ENCODE peak calls at places on chromosomes 5 and 9, in six cellular contexts. I is BJ, G is coronary artery, Z is foreskin fibroblast, L is A549, P is B cell. F is an unnamed sample.

GRCh38 chr5:149247726-149248125 is 23.9 kb upstream of the AFAP1L1 start:
- DNase-seq in I (no peak), G (no peak), Z (no peak), L (no peak), P (no peak), F (no peak)

GRCh38 chr5:9156282-9156681 is 389.6 kb downstream of the SEMA5A start:
- DNase-seq in I (no peak), G (no peak), Z (peak), L (no peak), P (no peak), F (no peak)

GRCh38 chr5:7869474-7870136 is 657 bp downstream of the MTRR start:
- DNase-seq in I (no peak), G (no peak), Z (no peak), L (no peak), P (no peak), F (no peak)

GRCh38 chr5:137921931-137922330 is 32.7 kb downstream of the PKD2L2 start:
- DNase-seq in I (no peak), G (no peak), Z (peak), L (no peak), P (no peak), F (no peak)

GRCh38 chr9:127181595-127182190 is 59.3 kb upstream of the ANGPTL2 start:
- DNase-seq in I (no peak), G (peak), Z (no peak), L (no peak), P (peak), F (no peak)

GRCh38 chr9:37471942-37472679 is 6.9 kb upstream of the ZBTB5 start:
- DNase-seq in I (peak), G (no peak), Z (peak), L (peak), P (no peak), F (no peak)

GRCh38 chr9:91837982-91838731 is 111.9 kb downstream of the ROR2 start:
- DNase-seq in I (no peak), G (no peak), Z (no peak), L (peak), P (no peak), F (no peak)

GRCh38 chr5:143217065-143217803 is 186.3 kb downstream of the NR3C1 start:
- DNase-seq in I (no peak), G (peak), Z (no peak), L (no peak), P (no peak), F (no peak)

GRCh38 chr5:175747539-175748060 is 89.7 kb downstream of the HRH2 start:
- DNase-seq in I (no peak), G (peak), Z (no peak), L (no peak), P (no peak), F (no peak)

GRCh38 chr9:84404095-84404686 is 63.6 kb upstream of the SLC28A3 start:
- DNase-seq in I (no peak), G (peak), Z (no peak), L (no peak), P (no peak), F (no peak)

GRCh38 chr9:98970532-98971041 is 26.9 kb downstream of the COL15A1 start:
- DNase-seq in I (no peak), G (no peak), Z (no peak), L (no peak), P (no peak), F (no peak)

GRCh38 chr9:115209601-115210306 is 91.8 kb upstream of the TNC start:
- DNase-seq in I (no peak), G (no peak), Z (no peak), L (no peak), P (no peak), F (no peak)

GRCh38 chr9:25556535-25556934 is 121.7 kb downstream of the TUSC1 start:
- DNase-seq in I (no peak), G (no peak), Z (no peak), L (no peak), P (no peak), F (no peak)

GRCh38 chr9:94210616-94211603 is 48.2 kb upstream of the ZNF169 start:
- DNase-seq in I (no peak), G (no peak), Z (no peak), L (no peak), P (no peak), F (no peak)

GRCh38 chr9:91978739-91979414 is 28.8 kb upstream of the ROR2 start:
- DNase-seq in I (peak), G (no peak), Z (peak), L (peak), P (no peak), F (no peak)

GRCh38 chr9:100294341-100294740 is 58.4 kb downstream of the TEX10 start:
- DNase-seq in I (no peak), G (no peak), Z (no peak), L (no peak), P (no peak), F (no peak)

GRCh38 chr9:113350338-113350672 is 964 bp downstream of the BSPRY start:
- DNase-seq in I (no peak), G (peak), Z (no peak), L (no peak), P (no peak), F (no peak)

GRCh38 chr9:91842358-91842757 is 107.7 kb downstream of the ROR2 start:
- DNase-seq in I (no peak), G (no peak), Z (no peak), L (no peak), P (no peak), F (no peak)

GRCh38 chr5:95988094-95988493 is 26.4 kb upstream of the ELL2 start:
- DNase-seq in I (no peak), G (no peak), Z (no peak), L (no peak), P (no peak), F (no peak)

GRCh38 chr9:99185328-99185632 is 36.5 kb downstream of the ALG2 start:
- DNase-seq in I (no peak), G (no peak), Z (no peak), L (no peak), P (no peak), F (no peak)

GRCh38 chr5:17248999-17249634 is 31.7 kb downstream of the BASP1 start:
- DNase-seq in I (peak), G (no peak), Z (peak), L (peak), P (no peak), F (no peak)

GRCh38 chr5:9265391-9266287 is 280.2 kb downstream of the SEMA5A start:
- DNase-seq in I (peak), G (no peak), Z (peak), L (no peak), P (no peak), F (no peak)

GRCh38 chr5:150562832-150563231 is 54.9 kb downstream of the NDST1 start:
- DNase-seq in I (no peak), G (no peak), Z (peak), L (peak), P (no peak), F (no peak)

GRCh38 chr9:89278997-89279739 is 31.8 kb upstream of the CKS2 start:
- DNase-seq in I (no peak), G (no peak), Z (peak), L (peak), P (no peak), F (no peak)

GRCh38 chr5:116068028-116068632 is 16.7 kb upstream of the COMMD10 start:
- DNase-seq in I (no peak), G (no peak), Z (peak), L (peak), P (peak), F (no peak)

GRCh38 chr5:178469975-178470692 is 120.1 kb downstream of the COL23A1 start:
- DNase-seq in I (no peak), G (no peak), Z (no peak), L (no peak), P (no peak), F (no peak)

GRCh38 chr9:126211441-126212074 is 115.1 kb upstream of the MVB12B start:
- DNase-seq in I (no peak), G (no peak), Z (no peak), L (no peak), P (no peak), F (no peak)

GRCh38 chr5:130514984-130515690 is 610.9 kb downstream of the CHSY3 start:
- DNase-seq in I (peak), G (no peak), Z (peak), L (no peak), P (no peak), F (no peak)

GRCh38 chr5:150075233-150075632 is 11.1 kb downstream of the CSF1R start:
- DNase-seq in I (no peak), G (no peak), Z (no peak), L (no peak), P (no peak), F (no peak)

GRCh38 chr9:109118802-109119438 is 827 bp downstream of the TMEM245 start:
- DNase-seq in I (no peak), G (no peak), Z (no peak), L (no peak), P (no peak), F (no peak)

GRCh38 chr5:161847896-161848510 is at the start of gene GABRA1:
- DNase-seq in I (no peak), G (no peak), Z (no peak), L (no peak), P (no peak), F (no peak)

GRCh38 chr5:135035678-135036030 is 1.6 kb upstream of the PITX1 start:
- DNase-seq in I (no peak), G (no peak), Z (no peak), L (no peak), P (no peak), F (no peak)

GRCh38 chr9:76219555-76220151 is 174.6 kb downstream of the RFK start:
- DNase-seq in I (no peak), G (no peak), Z (no peak), L (no peak), P (no peak), F (no peak)
- TF ChIP-seq CTCF in I (peak), G (no peak), Z (peak), L (peak), P (no peak), F (no peak)

DNA sequence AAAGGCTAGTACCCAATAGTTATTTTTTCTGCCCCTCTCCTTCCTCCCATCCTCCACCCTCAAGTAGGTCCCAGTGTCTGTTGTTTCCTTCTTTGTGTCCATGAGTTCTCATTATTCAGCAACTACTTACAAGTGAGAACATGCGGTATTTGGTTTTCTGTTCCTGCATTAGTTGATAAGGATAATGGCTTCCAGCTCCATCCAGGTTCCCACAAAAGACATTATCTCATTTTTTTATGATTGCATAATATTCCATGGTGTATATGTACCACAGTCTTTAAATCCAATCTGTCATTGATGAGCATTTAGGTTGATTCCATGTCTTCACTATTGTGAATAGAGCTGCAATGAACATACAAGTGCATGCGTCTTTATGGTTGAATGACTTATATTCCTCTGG is 128.3 kb upstream of the ANKRD55 start:
- DNase-seq in I (no peak), G (no peak), Z (no peak), L (no peak), P (no peak), F (no peak)
- TF ChIP-seq CTCF in I (no peak), G (no peak), Z (no peak), L (no peak), P (no peak), F (no peak)

DNA sequence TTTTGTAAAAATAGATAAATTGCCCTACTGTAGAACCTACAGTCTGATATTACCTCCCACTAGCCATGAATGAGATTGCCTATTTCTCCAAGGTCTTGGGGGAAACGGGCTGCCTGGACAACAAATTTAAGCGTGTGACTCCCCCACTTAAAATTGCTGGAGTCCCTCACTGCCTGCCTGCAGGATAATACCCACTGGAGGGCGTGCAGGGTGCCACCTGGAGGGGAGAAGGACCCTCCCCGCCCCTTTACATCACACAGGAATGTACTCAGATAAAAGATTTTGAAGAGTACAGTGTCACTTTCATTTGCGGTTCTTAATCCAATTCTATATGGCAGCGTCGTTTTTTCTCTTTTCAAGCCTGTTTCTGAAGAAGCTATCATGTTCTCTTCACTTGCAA is 6.2 kb upstream of the TRIM7 start:
- DNase-seq in I (no peak), G (no peak), Z (no peak), L (no peak), P (no peak), F (peak)
- TF ChIP-seq CTCF in I (no peak), G (no peak), Z (no peak), L (no peak), P (no peak), F (no peak)

GRCh38 chr5:98735806-98736507 is 37.5 kb upstream of the RGMB start:
- DNase-seq in I (peak), G (no peak), Z (peak), L (no peak), P (no peak), F (no peak)

GRCh38 chr5:98736753-98737152 is 36.7 kb upstream of the RGMB start:
- DNase-seq in I (no peak), G (no peak), Z (no peak), L (no peak), P (no peak), F (no peak)

DNA sequence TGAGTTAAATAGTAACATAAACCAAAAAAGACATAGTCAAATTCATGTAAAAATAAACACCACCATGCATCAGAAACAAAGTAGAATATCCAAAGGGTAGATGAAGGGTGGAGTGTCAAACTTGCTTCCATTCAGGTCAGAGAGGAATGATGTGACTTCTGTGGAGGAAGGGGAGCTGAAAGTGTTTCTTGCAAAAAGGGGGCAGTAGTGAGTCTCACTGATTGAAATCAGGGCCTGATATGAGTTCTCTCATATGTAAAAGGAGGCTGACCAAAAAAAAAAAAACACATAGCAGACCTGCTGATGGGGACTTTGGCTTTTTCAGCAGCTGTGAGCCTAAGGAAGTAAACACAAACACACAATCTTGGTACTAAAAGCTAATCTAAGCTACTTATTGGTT is 38.8 kb upstream of the RGMB start:
- DNase-seq in I (no peak), G (no peak), Z (no peak), L (no peak), P (no peak), F (no peak)
- TF ChIP-seq CTCF in I (no peak), G (no peak), Z (no peak), L (no peak), P (no peak), F (no peak)

DNA sequence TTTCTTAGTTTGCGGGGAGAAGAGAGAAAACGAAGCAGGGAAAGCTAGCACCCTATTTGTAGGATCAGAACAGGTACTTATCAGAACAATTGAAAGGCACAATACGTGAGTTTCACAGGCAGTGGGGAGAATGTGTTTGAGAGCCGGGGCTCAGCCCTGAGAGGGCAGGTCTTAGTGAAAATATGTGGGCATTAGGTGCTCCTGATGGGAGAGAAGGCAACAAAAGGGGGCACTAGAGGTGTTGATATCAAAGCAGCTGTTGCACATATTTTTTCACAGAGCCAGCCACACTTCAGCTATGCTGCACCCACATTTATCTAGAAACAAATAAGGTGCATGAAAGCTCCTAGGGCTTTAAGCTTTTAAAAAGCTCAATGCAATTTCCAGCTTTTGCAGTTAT is 99.7 kb upstream of the MAN2A1 start:
- DNase-seq in I (no peak), G (no peak), Z (no peak), L (no peak), P (no peak), F (no peak)
- TF ChIP-seq CTCF in I (no peak), G (no peak), Z (no peak), L (no peak), P (no peak), F (no peak)

GRCh38 chr5:73302797-73303138 is 129.8 kb downstream of the TMEM174 start:
- DNase-seq in I (no peak), G (no peak), Z (no peak), L (no peak), P (no peak), F (no peak)

GRCh38 chr5:73305386-73305785 is 132.4 kb downstream of the TMEM174 start:
- DNase-seq in I (no peak), G (no peak), Z (no peak), L (no peak), P (no peak), F (no peak)

GRCh38 chr5:73301208-73302088 is 128.5 kb downstream of the TMEM174 start:
- DNase-seq in I (no peak), G (no peak), Z (no peak), L (no peak), P (no peak), F (no peak)

GRCh38 chr5:73304381-73304780 is 131.4 kb downstream of the TMEM174 start:
- DNase-seq in I (no peak), G (no peak), Z (no peak), L (no peak), P (no peak), F (no peak)

GRCh38 chr5:73303139-73304079 is 130.4 kb downstream of the TMEM174 start:
- DNase-seq in I (no peak), G (no peak), Z (no peak), L (peak), P (no peak), F (no peak)
- TF ChIP-seq CTCF in I (no peak), G (no peak), Z (no peak), L (peak), P (no peak), F (no peak)

DNA sequence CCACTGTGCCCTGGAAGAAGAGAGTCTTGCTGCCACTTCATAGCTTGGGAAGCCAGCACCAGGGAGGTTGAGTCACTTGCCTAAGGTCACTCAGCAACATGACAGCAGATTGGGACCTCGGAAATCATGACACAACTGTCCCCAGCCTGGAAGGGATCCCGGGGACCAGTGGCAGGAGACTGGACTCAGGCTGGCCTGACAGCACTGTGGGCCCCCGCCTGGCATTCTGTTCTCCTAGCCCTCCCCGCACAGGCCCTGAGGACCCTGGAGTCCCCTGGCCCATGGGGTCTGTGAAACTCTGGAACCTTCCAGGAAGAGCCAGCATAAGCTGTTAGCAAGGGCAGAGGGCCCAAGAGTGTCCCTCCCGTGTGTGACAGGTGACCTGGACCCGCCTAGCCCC is 64.9 kb downstream of the COL5A1 start:
- DNase-seq in I (no peak), G (no peak), Z (no peak), L (no peak), P (no peak), F (no peak)
- TF ChIP-seq CTCF in I (no peak), G (no peak), Z (no peak), L (no peak), P (no peak), F (no peak)